ENCODE peak calls at places on chromosomes 16 and 17, in ten cellular contexts. L is psoas muscle, J is foreskin fibroblast, E is bronchial epithelial cell, Q is uterus, S is mammary epithelial cell, I is cardiac muscle cell, P is endothelial cell of umbilical vein, Z is thoracic aorta, V is cardiac fibroblast. B is an unnamed sample.

GRCh38 chr17:77915594-77916021 is 42.9 kb upstream of the TNRC6C start:
- DNase-seq in E (no peak), I (no peak), S (no peak), Z (no peak), J (no peak), P (no peak), V (no peak), Q (no peak), L (no peak), B (no peak)

GRCh38 chr17:64779344-64780095 is 117.4 kb upstream of the SMURF2 start:
- DNase-seq in I (no peak), P (no peak), V (no peak), E (peak; percentile 2), Z (no peak), L (peak; percentile 64), Q (no peak), J (no peak), S (no peak), B (no peak)

GRCh38 chr16:27097671-27098275 is 31.0 kb downstream of the C16orf82 start:
- DNase-seq in I (no peak), V (peak; percentile 89), Q (no peak), L (peak; percentile 83), P (no peak), E (no peak), J (peak; percentile 29), Z (no peak), S (no peak), B (peak; percentile 88)

GRCh38 chr17:50212121-50212843 is 10.9 kb upstream of the COL1A1 start:
- DNase-seq in L (no peak), V (peak; percentile 75), Z (no peak), Q (peak; percentile 87), E (no peak), S (no peak), I (no peak), P (no peak), J (peak; percentile 91), B (peak; percentile 95)

GRCh38 chr17:48470388-48471034 is 40.5 kb upstream of the SKAP1 start:
- DNase-seq in P (no peak), S (peak; percentile 48), Z (no peak), I (no peak), L (no peak), J (peak; percentile 53), Q (no peak), E (no peak), V (peak; percentile 31), B (peak; percentile 63)

GRCh38 chr16:79677799-79678525 is 77.4 kb upstream of the MAF start:
- DNase-seq in E (peak; percentile 87), Z (no peak), Q (no peak), P (no peak), V (no peak), L (no peak), S (peak; percentile 66), I (no peak), J (peak; percentile 14), B (no peak)

GRCh38 chr17:48757524-48757961 is 29.0 kb upstream of the HOXB13 start:
- DNase-seq in P (no peak), L (no peak), V (no peak), E (no peak), J (no peak), I (no peak), S (no peak), Q (no peak), Z (no peak), B (no peak)

GRCh38 chr17:46978489-46979022 is 497 bp downstream of the RPRML start:
- DNase-seq in J (peak; percentile 30), S (no peak), I (peak; percentile 31), E (no peak), L (no peak), V (no peak), Q (no peak), Z (no peak), P (no peak), B (no peak)

GRCh38 chr16:30924086-30924714 is 828 bp downstream of the FBXL19 start:
- DNase-seq in L (peak; percentile 67), P (no peak), V (no peak), I (peak; percentile 42), E (no peak), Q (peak; percentile 47), Z (no peak), J (no peak), S (no peak), B (no peak)

GRCh38 chr17:69335018-69335417 is 8.1 kb upstream of the ABCA5 start:
- DNase-seq in J (peak; percentile 54), P (peak; percentile 46), E (peak; percentile 73), S (peak; percentile 51), I (peak; percentile 23), Z (no peak), L (no peak), V (peak; percentile 66), Q (no peak), B (peak; percentile 52)

GRCh38 chr16:29876578-29877249 is 13.7 kb upstream of the CDIPT start:
- DNase-seq in Q (no peak), J (peak; percentile 30), S (no peak), P (no peak), L (no peak), E (no peak), I (no peak), V (no peak), Z (no peak), B (no peak)
- H3K4me3 ChIP-seq in Q (no peak overlapping the region), J (no peak overlapping the region), S (no peak overlapping the region), P (no peak overlapping the region), L (peak overlapping the region; percentile 34), E (no peak overlapping the region), I (no peak overlapping the region), V (peak overlapping the region; percentile 18), Z (peak overlapping the region; percentile 58), B (peak overlapping the region; percentile 26)

DNA sequence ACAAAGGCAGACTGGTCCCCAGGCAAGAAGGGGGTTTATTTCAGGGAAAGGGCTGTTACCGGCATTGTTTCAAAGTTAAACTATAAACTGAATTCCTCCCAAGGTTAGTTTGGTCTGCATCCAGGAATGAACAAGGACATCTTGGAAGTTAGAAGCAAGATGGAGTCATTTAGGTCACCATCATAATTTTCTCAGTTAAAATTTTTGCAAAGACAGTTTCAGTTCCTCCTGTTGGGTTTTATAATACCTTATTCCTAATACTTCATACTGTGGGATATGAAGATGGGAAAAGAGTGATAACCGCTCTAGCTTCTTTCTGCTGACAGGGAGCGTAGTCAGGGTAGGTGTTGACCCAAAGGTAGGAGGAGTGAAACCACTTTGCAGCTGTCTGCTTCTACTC is 24.8 kb downstream of the PMM2 start:
- DNase-seq in Q (no peak), E (no peak), I (no peak), L (no peak), P (no peak), Z (no peak), J (no peak), S (no peak), V (no peak), B (no peak)
- TF ChIP-seq CTCF in Q (no peak), E (no peak), I (no peak), L (no peak), P (no peak), Z (no peak), J (no peak), S (no peak), V (no peak), B (no peak)

GRCh38 chr16:1287982-1288670 is 21.3 kb upstream of the UBE2I start:
- DNase-seq in P (no peak), Q (no peak), Z (no peak), J (peak; percentile 24), S (no peak), E (no peak), V (peak; percentile 29), L (no peak), I (no peak), B (no peak)
- H3K4me3 ChIP-seq in P (no peak overlapping the region), Q (no peak overlapping the region), Z (no peak overlapping the region), J (no peak overlapping the region), S (peak overlapping the region; percentile 33), E (no peak overlapping the region), V (no peak overlapping the region), L (no peak overlapping the region), I (no peak overlapping the region), B (no peak overlapping the region)

GRCh38 chr17:19867654-19868395 is at the start of gene ULK2:
- DNase-seq in E (peak; percentile 18), Q (peak; percentile 65), J (peak; percentile 91), I (peak; percentile 79), V (peak; percentile 86), Z (no peak), P (peak; percentile 72), L (peak; percentile 79), S (peak; percentile 50), B (peak; percentile 69)
- TF ChIP-seq CTCF in E (peak; percentile 8), Q (peak; percentile 9), J (no peak), I (no peak), V (no peak), Z (no peak), P (no peak), L (peak; percentile 5), S (no peak), B (no peak)

GRCh38 chr17:43634681-43635125 is 27.0 kb downstream of the MEOX1 start:
- DNase-seq in Z (no peak), L (no peak), I (peak; percentile 58), E (peak; percentile 81), S (peak; percentile 62), Q (peak; percentile 52), J (peak; percentile 21), P (no peak), V (peak; percentile 54), B (peak; percentile 31)

GRCh38 chr17:43636446-43636845 is 25.3 kb downstream of the MEOX1 start:
- DNase-seq in S (no peak), I (no peak), V (no peak), J (no peak), Z (no peak), E (no peak), P (no peak), Q (no peak), L (no peak), B (no peak)

GRCh38 chr17:43632231-43632630 is 29.5 kb downstream of the MEOX1 start:
- DNase-seq in J (no peak), Z (no peak), P (no peak), E (no peak), S (no peak), V (no peak), L (no peak), I (no peak), Q (no peak), B (no peak)

GRCh38 chr17:43641416-43641815 is 20.3 kb downstream of the MEOX1 start:
- DNase-seq in Q (peak; percentile 34), L (no peak), Z (no peak), E (no peak), S (no peak), I (no peak), P (no peak), V (peak; percentile 27), J (no peak), B (no peak)

DNA sequence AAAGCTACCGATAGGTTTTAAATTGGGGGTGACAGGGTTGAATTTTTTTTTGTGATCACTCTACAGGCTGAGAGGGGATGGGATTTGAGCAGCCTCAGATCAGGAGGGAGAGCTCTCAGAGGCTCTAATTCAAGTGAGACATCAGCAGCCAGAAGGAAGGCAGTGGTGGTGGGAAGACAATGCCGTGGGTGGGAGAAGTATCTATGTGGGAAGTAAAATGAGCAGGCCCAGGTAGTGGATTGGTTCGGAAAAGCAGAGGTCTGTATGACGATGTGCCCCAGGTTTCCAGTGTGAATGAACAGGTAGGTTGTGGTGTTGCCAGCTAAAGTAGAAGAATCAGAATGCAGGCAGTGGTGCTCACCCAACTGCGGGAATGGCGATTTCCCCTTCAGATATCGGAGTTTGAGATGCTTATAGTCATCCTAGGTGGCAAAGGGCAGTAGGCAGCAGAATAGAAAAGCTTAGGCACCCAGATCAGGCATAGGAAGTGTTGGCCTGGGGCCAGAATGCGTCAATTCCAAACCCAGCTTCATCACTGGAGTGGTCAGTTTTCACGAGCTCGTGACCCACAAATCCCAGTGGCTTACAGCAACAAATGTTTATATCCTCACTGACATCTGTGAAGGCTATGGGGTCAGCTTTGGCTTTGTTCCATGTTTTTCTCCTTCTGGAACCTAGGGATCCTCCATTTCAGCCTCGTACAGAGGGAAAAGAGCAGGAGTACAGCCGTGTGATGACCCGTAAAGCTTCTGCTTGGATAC is 24.0 kb downstream of the MEOX1 start:
- DNase-seq in V (no peak), J (no peak), S (no peak), Z (no peak), P (no peak), Q (no peak), L (no peak), E (no peak), I (no peak), B (peak; percentile 14)
- H3K4me3 ChIP-seq in V (no peak overlapping the region), J (no peak overlapping the region), S (no peak overlapping the region), Z (no peak overlapping the region), P (no peak overlapping the region), Q (no peak overlapping the region), L (no peak overlapping the region), E (no peak overlapping the region), I (no peak overlapping the region), B (no peak overlapping the region)